ENCODE peak calls at places on chromosomes 2 and 18, in ten cellular contexts. B is stomach, K is cardiac muscle cell, T is psoas muscle, D is pancreas, V is left ventricle myocardium inferior, M is thoracic aorta, J is endothelial cell of umbilical vein, N is adrenal gland, Z is heart left ventricle. X is an unnamed sample.

GRCh38 chr2:133843091-133843490 is 274.8 kb upstream of the NCKAP5 start:
- DNase-seq in B (no peak), K (no peak), T (no peak), D (no peak), V (no peak), M (no peak), J (no peak), N (no peak), Z (no peak), X (no peak)

GRCh38 chr18:12659904-12660605 is 2.1 kb upstream of the SPIRE1 start:
- DNase-seq in B (peak; percentile 35), K (peak; percentile 56), T (peak; percentile 17), D (no peak), V (no peak), M (no peak), J (peak; percentile 93), N (peak; percentile 60), Z (no peak), X (peak; percentile 59)

GRCh38 chr2:25794544-25795276 is 83.6 kb downstream of the ASXL2 start:
- DNase-seq in B (no peak), K (no peak), T (no peak), D (no peak), V (no peak), M (no peak), J (peak; percentile 44), N (no peak), Z (no peak), X (no peak)

GRCh38 chr2:98895901-98896300 is 40.1 kb downstream of the CRACDL start:
- DNase-seq in B (no peak), K (no peak), T (no peak), D (no peak), V (no peak), M (no peak), J (no peak), N (no peak), Z (no peak), X (no peak)

GRCh38 chr18:60686142-60686541 is 313.6 kb upstream of the MC4R start:
- DNase-seq in B (no peak), K (peak; percentile 27), T (no peak), D (no peak), V (no peak), M (no peak), J (peak; percentile 2), N (no peak), Z (no peak), X (no peak)

GRCh38 chr2:238124488-238125126 is 13.9 kb upstream of the KLHL30 start:
- DNase-seq in B (no peak), K (no peak), T (peak; percentile 6), D (peak; percentile 36), V (no peak), M (no peak), J (no peak), N (no peak), Z (peak; percentile 5), X (no peak)

GRCh38 chr2:96873651-96874096 is 3.8 kb upstream of the SEMA4C start:
- DNase-seq in B (no peak), K (no peak), T (peak; percentile 68), D (no peak), V (peak; percentile 76), M (no peak), J (no peak), N (peak; percentile 75), Z (peak; percentile 86), X (no peak)

GRCh38 chr2:108594982-108595464 is 60.8 kb downstream of the LIMS1 start:
- DNase-seq in B (no peak), K (peak; percentile 55), T (no peak), D (no peak), V (no peak), M (no peak), J (peak; percentile 89), N (no peak), Z (no peak), X (peak; percentile 93)

GRCh38 chr2:127609031-127609751 is 36.8 kb upstream of the GPR17 start:
- DNase-seq in B (peak; percentile 11), K (no peak), T (no peak), D (peak; percentile 30), V (no peak), M (no peak), J (no peak), N (no peak), Z (no peak), X (peak; percentile 28)

DNA sequence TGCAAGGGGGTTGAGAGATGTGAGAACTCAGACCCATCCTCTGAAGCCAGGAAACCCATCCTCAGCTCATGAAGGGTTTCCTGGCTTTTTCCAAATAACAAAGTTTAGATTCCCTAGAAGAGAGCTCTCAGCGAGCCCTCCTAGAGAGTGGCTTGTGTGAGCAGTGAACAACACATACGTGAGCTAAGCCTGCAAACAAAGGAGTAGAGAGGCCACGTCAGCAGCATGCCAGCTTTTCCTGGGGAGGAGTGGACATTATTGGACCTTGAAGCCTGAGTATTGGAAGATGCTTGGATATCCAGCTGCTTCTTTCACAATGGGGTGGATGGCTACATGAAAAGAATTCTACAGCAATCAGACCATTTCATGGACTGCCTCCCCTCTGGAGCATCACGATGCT is 21.1 kb downstream of the KIF5C start:
- DNase-seq in B (no peak), K (no peak), T (no peak), D (no peak), V (no peak), M (no peak), J (no peak), N (no peak), Z (no peak), X (no peak)
- H3K27ac ChIP-seq in B (no peak overlapping the region), K (no peak overlapping the region), T (no peak overlapping the region), D (no peak overlapping the region), V (no peak overlapping the region), M (no peak overlapping the region), J (no peak overlapping the region), N (no peak overlapping the region), Z (no peak overlapping the region), X (no peak overlapping the region)

GRCh38 chr2:113136828-113137775 is 9.7 kb downstream of the IL1RN start:
- DNase-seq in B (peak; percentile 55), K (peak; percentile 68), T (no peak), D (no peak), V (no peak), M (no peak), J (peak; percentile 42), N (no peak), Z (no peak), X (peak; percentile 34)

GRCh38 chr2:113131343-113131933 is 4.0 kb downstream of the IL1RN start:
- DNase-seq in B (no peak), K (no peak), T (no peak), D (no peak), V (no peak), M (no peak), J (no peak), N (no peak), Z (no peak), X (no peak)

GRCh38 chr2:113132622-113133021 is 5.2 kb downstream of the IL1RN start:
- DNase-seq in B (no peak), K (no peak), T (no peak), D (no peak), V (no peak), M (no peak), J (no peak), N (no peak), Z (no peak), X (no peak)

GRCh38 chr2:113135354-113135753 is 8.0 kb downstream of the IL1RN start:
- DNase-seq in B (no peak), K (no peak), T (no peak), D (no peak), V (no peak), M (no peak), J (no peak), N (no peak), Z (no peak), X (no peak)

GRCh38 chr2:113133696-113134558 is 6.5 kb downstream of the IL1RN start:
- DNase-seq in B (no peak), K (no peak), T (no peak), D (no peak), V (no peak), M (no peak), J (no peak), N (no peak), Z (no peak), X (no peak)
- H3K4me1 ChIP-seq in B (peaks cover 9% of the 10 kb centered on the region), K (peaks cover 1% of the 10 kb centered on the region), T (no peaks in the 10 kb centered on the region), D (no peaks in the 10 kb centered on the region), V (no peaks in the 10 kb centered on the region), M (no peaks in the 10 kb centered on the region), J (no peaks in the 10 kb centered on the region), N (no peaks in the 10 kb centered on the region), Z (no peaks in the 10 kb centered on the region), X (no peaks in the 10 kb centered on the region)

GRCh38 chr18:75076286-75076685 is 132.7 kb downstream of the PTGR3 start:
- DNase-seq in B (no peak), K (no peak), T (no peak), D (no peak), V (no peak), M (no peak), J (no peak), N (no peak), Z (no peak), X (no peak)
- H3K9me3 ChIP-seq in B (no peaks in the 10 kb centered on the region), K (no peaks in the 10 kb centered on the region), T (peaks cover 10% of the 10 kb centered on the region), D (no peaks in the 10 kb centered on the region), V (peaks cover 27% of the 10 kb centered on the region), M (peaks cover 11% of the 10 kb centered on the region), J (peaks cover 3% of the 10 kb centered on the region), N (no peaks in the 10 kb centered on the region), Z (no peaks in the 10 kb centered on the region), X (peaks cover 4% of the 10 kb centered on the region)

GRCh38 chr2:166125557-166125956 is 2.3 kb downstream of the SCN1A start:
- DNase-seq in B (no peak), K (no peak), T (no peak), D (no peak), V (no peak), M (no peak), J (no peak), N (no peak), Z (no peak), X (no peak)

GRCh38 chr2:166126014-166126639 is 1.7 kb downstream of the SCN1A start:
- DNase-seq in B (no peak), K (no peak), T (no peak), D (no peak), V (no peak), M (no peak), J (no peak), N (no peak), Z (no peak), X (no peak)

GRCh38 chr2:166128156-166128505 is 311 bp upstream of the SCN1A start:
- DNase-seq in B (no peak), K (no peak), T (no peak), D (no peak), V (no peak), M (no peak), J (no peak), N (no peak), Z (no peak), X (no peak)

DNA sequence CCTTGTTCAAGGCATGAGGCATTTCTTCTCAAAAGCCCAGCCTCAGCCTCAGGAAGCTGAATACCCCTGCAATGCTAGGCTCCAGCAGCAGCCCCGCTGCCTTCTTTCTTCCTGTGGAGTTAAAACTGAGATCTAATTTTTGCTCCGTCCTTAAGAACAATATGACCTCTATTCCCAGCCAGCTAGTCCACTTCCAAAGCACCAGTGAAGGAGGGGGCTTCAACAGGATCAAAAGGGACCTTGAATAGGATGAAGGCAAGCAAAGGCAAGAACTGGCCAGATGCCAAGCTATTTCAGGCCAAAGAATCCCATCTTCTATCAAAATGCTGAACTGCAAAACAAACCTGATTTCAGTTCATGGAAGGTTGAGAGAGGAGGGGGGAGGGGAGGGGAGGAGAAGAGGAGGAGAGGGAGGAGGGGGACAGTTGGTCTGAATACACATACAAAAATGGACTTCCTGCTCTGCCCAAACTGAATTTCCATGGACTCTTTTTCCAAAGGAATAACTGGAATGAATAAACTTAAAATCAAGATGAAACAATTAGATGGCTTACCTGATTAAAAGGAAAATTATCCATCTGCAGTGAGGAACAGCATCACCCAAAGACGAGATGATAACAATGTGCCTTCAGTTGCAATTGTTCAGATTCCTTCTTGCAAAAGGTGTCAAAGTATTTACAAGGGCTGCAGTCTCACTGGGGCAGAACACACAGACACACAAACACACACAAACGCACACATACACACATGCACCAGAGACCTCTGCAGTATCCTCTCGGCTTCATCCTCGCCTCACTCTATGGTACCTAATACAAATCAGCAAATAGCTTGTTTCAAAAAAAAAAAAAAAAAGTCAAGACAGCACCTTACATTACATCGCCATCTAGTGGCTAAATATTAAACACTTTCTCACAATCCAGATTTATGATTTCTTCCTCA is at the start of gene SCN1A:
- DNase-seq in B (no peak), K (peak; percentile 50), T (no peak), D (no peak), V (no peak), M (no peak), J (peak; percentile 64), N (no peak), Z (no peak), X (no peak)
- H3K27ac ChIP-seq in B (no peak within 1 kb of the TSS), K (no peak within 1 kb of the TSS), T (no peak within 1 kb of the TSS), D (no peak within 1 kb of the TSS), V (no peak within 1 kb of the TSS), M (no peak within 1 kb of the TSS), J (no peak within 1 kb of the TSS), N (no peak within 1 kb of the TSS), Z (no peak within 1 kb of the TSS), X (no peak within 1 kb of the TSS)

X was measured in SJSA1.